ENCODE peak calls at places on chromosomes 3 and 15, in four cellular contexts. O is GM20000; Y is HEK293T; Z is activated CD8-positive, alpha-beta memory T cell treated with anti-CD3 and anti-CD28 coated beads for 48 hours. R is an unnamed sample.

GRCh38 chr15:84888639-84889038 is 4.2 kb downstream of the SLC28A1 start:
- DNase-seq in O (no peak), Y (no peak), Z (no peak), R (no peak)

GRCh38 chr3:61093364-61093763 is 157.9 kb downstream of the FHIT start:
- DNase-seq in O (no peak), Y (no peak), Z (no peak), R (no peak)

GRCh38 chr3:15120986-15121385 is 22.0 kb upstream of the RBSN start:
- DNase-seq in O (no peak), Y (no peak), Z (no peak), R (no peak)

GRCh38 chr3:23440416-23441294 is 237.5 kb downstream of the UBE2E2 start:
- DNase-seq in O (no peak), Y (no peak), Z (no peak), R (no peak)

GRCh38 chr3:112769624-112770023 is 77.0 kb downstream of the CD200R1L start:
- DNase-seq in O (no peak), Y (no peak), Z (no peak), R (no peak)

GRCh38 chr3:127032296-127032990 is 49.5 kb downstream of the PLXNA1 start:
- DNase-seq in O (no peak), Y (no peak), Z (no peak), R (no peak)

GRCh38 chr15:39621210-39621609 is 40.3 kb downstream of the THBS1 start:
- DNase-seq in O (no peak), Y (no peak), Z (no peak), R (no peak)

GRCh38 chr3:184737641-184738518 is 26.0 kb upstream of the MAGEF1 start:
- DNase-seq in O (no peak), Y (no peak), Z (no peak), R (no peak)

GRCh38 chr3:45088543-45088942 is 57.6 kb downstream of the CDCP1 start:
- DNase-seq in O (no peak), Y (no peak), Z (no peak), R (no peak)

GRCh38 chr3:176313426-176313825 is 883.9 kb downstream of the TBL1XR1 start:
- DNase-seq in O (no peak), Y (no peak), Z (no peak), R (no peak)

GRCh38 chr15:95698971-95699370 is 631.5 kb upstream of the NR2F2 start:
- DNase-seq in O (no peak), Y (no peak), Z (no peak), R (no peak)

GRCh38 chr3:144586382-144586781 is 614.8 kb downstream of the DIPK2A start:
- DNase-seq in O (no peak), Y (no peak), Z (no peak), R (no peak)

GRCh38 chr3:188533172-188533571 is 379.2 kb downstream of the LPP start:
- DNase-seq in O (no peak), Y (no peak), Z (no peak), R (no peak)

GRCh38 chr3:9422712-9423424 is 25.5 kb downstream of the SETD5 start:
- DNase-seq in O (no peak), Y (peak; percentile 49), Z (no peak), R (no peak)

GRCh38 chr15:100043069-100043641 is 298.6 kb downstream of the ADAMTS17 start:
- DNase-seq in O (no peak), Y (no peak), Z (no peak), R (no peak)

GRCh38 chr3:107985496-107985895 is 105.3 kb downstream of the CD47 start:
- DNase-seq in O (peak; percentile 15), Y (no peak), Z (no peak), R (no peak)

GRCh38 chr15:31434418-31435255 is 108.0 kb downstream of the KLF13 start:
- DNase-seq in O (peak; percentile 74), Y (no peak), Z (peak; percentile 66), R (peak; percentile 80)

GRCh38 chr15:91346259-91346658 is 246.2 kb downstream of the SV2B start:
- DNase-seq in O (no peak), Y (no peak), Z (no peak), R (no peak)

GRCh38 chr15:85564686-85565085 is 184.3 kb downstream of the AKAP13 start:
- DNase-seq in O (no peak), Y (no peak), Z (no peak), R (no peak)

GRCh38 chr3:152508705-152509104 is 240.0 kb downstream of the MBNL1 start:
- DNase-seq in O (no peak), Y (no peak), Z (no peak), R (no peak)

GRCh38 chr3:50708620-50709019 is 33.9 kb downstream of the DOCK3 start:
- DNase-seq in O (no peak), Y (no peak), Z (no peak), R (no peak)

GRCh38 chr3:156449712-156450574 is 105.0 kb downstream of the SSR3 start:
- DNase-seq in O (peak; percentile 32), Y (peak; percentile 43), Z (no peak), R (no peak)

GRCh38 chr15:88776646-88777045 is 26.6 kb upstream of the ACAN start:
- DNase-seq in O (no peak), Y (no peak), Z (no peak), R (no peak)

GRCh38 chr3:43211681-43212080 is 74.7 kb upstream of the SNRK start:
- DNase-seq in O (no peak), Y (no peak), Z (no peak), R (no peak)

GRCh38 chr3:133512416-133513089 is 60.9 kb upstream of the CDV3 start:
- DNase-seq in O (no peak), Y (no peak), Z (no peak), R (no peak)

GRCh38 chr15:68408526-68408925 is 23.4 kb downstream of the ITGA11 start:
- DNase-seq in O (no peak), Y (no peak), Z (no peak), R (no peak)

GRCh38 chr3:14324224-14324944 is 78.0 kb upstream of the SLC6A6 start:
- DNase-seq in O (no peak), Y (no peak), Z (no peak), R (no peak)

R was measured in stimulated activated CD4-positive, alpha-beta T cell treated with anti-CD3 and anti-CD28 coated beads, TNF-alpha, amount 100 ng/mL, for 48 hours.